ENCODE peak calls at places on chromosome 13, in nine cellular contexts. L is stimulated activated CD4-positive, alpha-beta T cell treated with anti-CD3 and anti-CD28 coated beads, Interleukin-15, amount 100 ng/mL, for 24 hours; W is lower leg skin; Z is GM19239; P is myocyte; X is fibroblast of mammary gland; Y is AG08396; G is H9; E is heart right ventricle. V is an unnamed sample.

GRCh38 chr13:44132710-44133109 is 240.9 kb upstream of the SERP2 start:
- DNase-seq in E (peak), L (no peak), W (peak), Z (no peak), P (peak), X (peak), Y (no peak), G (no peak), V (no peak)

GRCh38 chr13:49341941-49342340 is 94.2 kb downstream of the CDADC1 start:
- DNase-seq in X (no peak), G (no peak), L (no peak), E (no peak), P (no peak), Y (no peak), Z (no peak), W (no peak), V (no peak)

GRCh38 chr13:25085125-25085742 is 10.7 kb upstream of the PABPC3 start:
- DNase-seq in Z (no peak), G (peak), E (no peak), W (no peak), P (peak), L (peak), Y (peak), X (peak), V (peak)

GRCh38 chr13:97205971-97206370 is 16.2 kb upstream of the MBNL2 start:
- DNase-seq in P (peak), W (no peak), E (no peak), X (peak), Z (no peak), G (no peak), L (no peak), Y (peak), V (peak)

GRCh38 chr13:91280806-91281205 is 66.7 kb upstream of the MIR17HG start:
- DNase-seq in L (no peak), X (no peak), G (no peak), P (peak), W (no peak), E (no peak), Y (no peak), Z (no peak), V (no peak)

GRCh38 chr13:95292622-95293021 is 8.6 kb downstream of the ABCC4 start:
- DNase-seq in L (no peak), X (no peak), P (no peak), Z (no peak), Y (no peak), G (no peak), E (no peak), W (no peak), V (no peak)

GRCh38 chr13:48297131-48297786 is 6.3 kb upstream of the RB1 start:
- DNase-seq in Y (no peak), P (no peak), Z (no peak), L (no peak), W (no peak), X (no peak), G (no peak), E (no peak), V (no peak)

GRCh38 chr13:22064854-22065646 is 394.2 kb downstream of the FGF9 start:
- DNase-seq in W (no peak), L (no peak), G (no peak), Z (no peak), E (no peak), Y (no peak), X (no peak), P (no peak), V (no peak)

GRCh38 chr13:111411186-111411858 is 90.9 kb downstream of the TEX29 start:
- DNase-seq in P (no peak), G (no peak), Y (no peak), W (no peak), E (no peak), Z (no peak), L (no peak), X (no peak), V (no peak)

GRCh38 chr13:44045179-44045562 is 165.5 kb downstream of the LACC1 start:
- DNase-seq in W (no peak), E (no peak), Y (no peak), Z (no peak), L (no peak), G (no peak), P (no peak), X (no peak), V (no peak)

GRCh38 chr13:47420012-47420411 is 523.2 kb upstream of the HTR2A start:
- DNase-seq in W (no peak), P (peak), E (no peak), Y (no peak), L (no peak), G (no peak), X (peak), Z (no peak), V (no peak)

GRCh38 chr13:31204592-31204991 is 4.8 kb downstream of the B3GLCT start:
- DNase-seq in X (peak), P (peak), W (no peak), E (no peak), Y (peak), G (no peak), Z (no peak), L (no peak), V (peak)

GRCh38 chr13:30338331-30338851 is 31.0 kb upstream of the KATNAL1 start:
- DNase-seq in X (peak), W (no peak), Y (no peak), G (no peak), L (no peak), Z (no peak), E (no peak), P (no peak), V (peak)

GRCh38 chr13:36414461-36414860 is 17.8 kb upstream of the CCNA1 start:
- DNase-seq in E (no peak), W (no peak), G (no peak), X (no peak), P (no peak), Z (no peak), L (no peak), Y (no peak), V (no peak)

GRCh38 chr13:69274231-69274630 is 833.4 kb upstream of the ATXN8OS start:
- DNase-seq in W (no peak), E (no peak), G (no peak), L (no peak), P (no peak), X (no peak), Y (no peak), Z (no peak), V (peak)

GRCh38 chr13:112785419-112785856 is 95.6 kb downstream of the ATP11A start:
- DNase-seq in E (no peak), G (peak), L (no peak), Z (no peak), W (no peak), Y (no peak), X (no peak), P (no peak), V (no peak)

GRCh38 chr13:32901994-32902780 is 114.0 kb upstream of the KL start:
- DNase-seq in Z (no peak), P (no peak), X (peak), E (no peak), G (no peak), W (peak), L (no peak), Y (no peak), V (no peak)

GRCh38 chr13:99655351-99656091 is 154.2 kb downstream of the TM9SF2 start:
- DNase-seq in P (peak), X (peak), E (no peak), W (no peak), G (no peak), Z (no peak), L (peak), Y (no peak), V (peak)

GRCh38 chr13:111961236-111961635 is 105.7 kb upstream of the SOX1 start:
- DNase-seq in Z (no peak), P (no peak), E (no peak), W (no peak), L (no peak), X (no peak), Y (no peak), G (peak), V (no peak)

GRCh38 chr13:46721054-46721453 is 75.9 kb downstream of the ESD start:
- DNase-seq in Y (peak), L (peak), G (no peak), Z (no peak), W (peak), P (peak), E (no peak), X (peak), V (peak)

GRCh38 chr13:113393226-113393571 is 29.3 kb upstream of the GRTP1 start:
- DNase-seq in Y (no peak), L (peak), Z (no peak), W (no peak), G (no peak), E (no peak), X (no peak), P (no peak), V (no peak)

GRCh38 chr13:35747594-35747993 is 271.1 kb upstream of the MAB21L1 start:
- DNase-seq in P (no peak), E (no peak), Y (no peak), W (no peak), Z (no peak), X (peak), L (no peak), G (no peak), V (no peak)

GRCh38 chr13:50672025-50672424 is 171.5 kb downstream of the DLEU7 start:
- DNase-seq in W (peak), X (no peak), Z (no peak), G (no peak), Y (no peak), E (no peak), L (no peak), P (no peak), V (no peak)

GRCh38 chr13:38686635-38687245 is at the start of gene FREM2:
- DNase-seq in Z (no peak), W (no peak), G (peak), E (no peak), L (peak), X (no peak), Y (no peak), P (no peak), V (peak)

GRCh38 chr13:67416047-67416925 is 186.2 kb upstream of the PCDH9 start:
- DNase-seq in L (no peak), Y (peak), G (peak), E (no peak), X (peak), P (peak), W (no peak), Z (peak), V (peak)

GRCh38 chr13:91722267-91722884 is 324.0 kb downstream of the GPC5 start:
- DNase-seq in W (no peak), Z (no peak), P (peak), G (no peak), Y (no peak), L (no peak), X (peak), E (no peak), V (peak)

GRCh38 chr13:23966691-23967615 is 69.7 kb upstream of the C1QTNF9B start:
- DNase-seq in X (no peak), G (no peak), Z (no peak), E (no peak), Y (no peak), W (no peak), L (no peak), P (no peak), V (no peak)

GRCh38 chr13:113476811-113477210 is 13.7 kb downstream of the DCUN1D2 start:
- DNase-seq in Y (no peak), P (no peak), E (no peak), W (no peak), X (no peak), L (no peak), Z (no peak), G (no peak), V (no peak)

GRCh38 chr13:23504188-23504587 is 66.0 kb upstream of the TNFRSF19 start:
- DNase-seq in E (no peak), W (no peak), G (no peak), X (peak), L (no peak), Z (no peak), P (no peak), Y (no peak), V (no peak)

GRCh38 chr13:42215578-42216421 is 56.2 kb upstream of the AKAP11 start:
- DNase-seq in Y (peak), G (peak), E (no peak), Z (no peak), W (no peak), P (peak), X (peak), L (peak), V (peak)

GRCh38 chr13:113216165-113217056 is 7.0 kb downstream of the CUL4A start:
- DNase-seq in P (peak), L (peak), X (peak), G (peak), W (no peak), Z (no peak), E (no peak), Y (peak), V (peak)

GRCh38 chr13:101053694-101054093 is 362.6 kb downstream of the NALCN start:
- DNase-seq in P (no peak), G (no peak), W (no peak), X (no peak), E (no peak), Z (no peak), L (no peak), Y (no peak), V (no peak)

GRCh38 chr13:49400755-49401659 is 42.9 kb downstream of the CAB39L start:
- DNase-seq in X (peak), G (no peak), E (no peak), L (no peak), Z (no peak), W (peak), P (peak), Y (peak), V (no peak)

GRCh38 chr13:44930907-44931676 is 58.2 kb downstream of the NUFIP1 start:
- DNase-seq in E (no peak), W (no peak), L (no peak), X (no peak), G (no peak), Y (no peak), P (peak), Z (no peak), V (no peak)

GRCh38 chr13:44393391-44393790 is 19.8 kb downstream of the SERP2 start:
- DNase-seq in G (no peak), X (no peak), P (no peak), L (no peak), E (no peak), Y (no peak), Z (no peak), W (no peak), V (no peak)

GRCh38 chr13:77853701-77854100 is 64.9 kb downstream of the EDNRB start:
- DNase-seq in E (no peak), G (peak), X (no peak), L (no peak), Z (no peak), Y (no peak), P (no peak), W (no peak), V (no peak)

GRCh38 chr13:25375727-25376358 is 4.1 kb downstream of the ATP8A2 start:
- DNase-seq in Y (peak), X (peak), L (peak), W (peak), G (peak), E (no peak), P (peak), Z (peak), V (peak)

GRCh38 chr13:44374348-44374712 is 706 bp downstream of the SERP2 start:
- DNase-seq in G (no peak), L (no peak), Z (no peak), W (no peak), E (no peak), P (no peak), Y (no peak), X (peak), V (no peak)

V was measured in RWPE1.